ENCODE peak calls at places on chromosomes 3 and 15, in eight cellular contexts. One of them, this sample, is unnamed.

GRCh38 chr3:171011109-171011508 is 15.4 kb downstream of the SLC2A2 start:
- DNase-seq in thyroid gland: no peak
- DNase-seq in lung: no peak
- DNase-seq in fibroblast of lung: no peak
- DNase-seq in endothelial cell of umbilical vein: no peak
- DNase-seq in right lobe of liver: no peak
- DNase-seq in tibial artery: no peak
- DNase-seq in ovary: no peak
- DNase-seq in this sample: no peak

GRCh38 chr15:49137861-49138260 is 17.5 kb downstream of the COPS2 start:
- DNase-seq in ovary: no peak
- DNase-seq in right lobe of liver: no peak
- DNase-seq in endothelial cell of umbilical vein: peak; percentile 50
- DNase-seq in thyroid gland: no peak
- DNase-seq in lung: no peak
- DNase-seq in fibroblast of lung: no peak
- DNase-seq in tibial artery: no peak
- DNase-seq in this sample: no peak

GRCh38 chr15:23853291-23853690 is 166.2 kb upstream of the NDN start:
- DNase-seq in fibroblast of lung: peak; percentile 50
- DNase-seq in endothelial cell of umbilical vein: no peak
- DNase-seq in thyroid gland: no peak
- DNase-seq in right lobe of liver: no peak
- DNase-seq in tibial artery: no peak
- DNase-seq in lung: no peak
- DNase-seq in ovary: no peak
- DNase-seq in this sample: no peak

GRCh38 chr15:94232107-94232506 is 746 bp downstream of the MCTP2 start:
- DNase-seq in lung: no peak
- DNase-seq in endothelial cell of umbilical vein: no peak
- DNase-seq in tibial artery: no peak
- DNase-seq in ovary: no peak
- DNase-seq in fibroblast of lung: no peak
- DNase-seq in right lobe of liver: no peak
- DNase-seq in thyroid gland: peak; percentile 17
- DNase-seq in this sample: no peak

GRCh38 chr3:143070977-143071551 is 48.5 kb upstream of the CHST2 start:
- DNase-seq in endothelial cell of umbilical vein: no peak
- DNase-seq in lung: no peak
- DNase-seq in ovary: no peak
- DNase-seq in fibroblast of lung: peak; percentile 62
- DNase-seq in thyroid gland: no peak
- DNase-seq in right lobe of liver: no peak
- DNase-seq in tibial artery: no peak
- DNase-seq in this sample: no peak

GRCh38 chr15:96160269-96160668 is 170.2 kb upstream of the NR2F2 start:
- DNase-seq in thyroid gland: peak; percentile 48
- DNase-seq in lung: peak; percentile 37
- DNase-seq in ovary: peak; percentile 82
- DNase-seq in endothelial cell of umbilical vein: peak; percentile 95
- DNase-seq in tibial artery: peak; percentile 83
- DNase-seq in fibroblast of lung: peak; percentile 84
- DNase-seq in right lobe of liver: no peak
- DNase-seq in this sample: no peak

GRCh38 chr3:46989146-46989810 is 9.8 kb downstream of the NBEAL2 start:
- DNase-seq in endothelial cell of umbilical vein: no peak
- DNase-seq in thyroid gland: no peak
- DNase-seq in right lobe of liver: no peak
- DNase-seq in ovary: no peak
- DNase-seq in tibial artery: no peak
- DNase-seq in lung: no peak
- DNase-seq in fibroblast of lung: no peak
- DNase-seq in this sample: no peak

GRCh38 chr15:65192016-65192415 is 6.9 kb upstream of the CLPX start:
- DNase-seq in right lobe of liver: no peak
- DNase-seq in lung: no peak
- DNase-seq in fibroblast of lung: peak; percentile 12
- DNase-seq in thyroid gland: no peak
- DNase-seq in ovary: no peak
- DNase-seq in tibial artery: no peak
- DNase-seq in endothelial cell of umbilical vein: peak; percentile 24
- DNase-seq in this sample: no peak

GRCh38 chr3:14286887-14287496 is 108.4 kb downstream of the LSM3 start:
- DNase-seq in ovary: no peak
- DNase-seq in tibial artery: no peak
- DNase-seq in thyroid gland: no peak
- DNase-seq in endothelial cell of umbilical vein: no peak
- DNase-seq in fibroblast of lung: no peak
- DNase-seq in lung: no peak
- DNase-seq in right lobe of liver: no peak
- DNase-seq in this sample: no peak

GRCh38 chr3:148319161-148319915 is 378.4 kb upstream of the AGTR1 start:
- DNase-seq in right lobe of liver: no peak
- DNase-seq in thyroid gland: no peak
- DNase-seq in endothelial cell of umbilical vein: no peak
- DNase-seq in fibroblast of lung: peak; percentile 92
- DNase-seq in lung: no peak
- DNase-seq in tibial artery: no peak
- DNase-seq in ovary: no peak
- DNase-seq in this sample: no peak

GRCh38 chr3:127785711-127786265 is 36.5 kb downstream of the MGLL start:
- DNase-seq in thyroid gland: no peak
- DNase-seq in tibial artery: no peak
- DNase-seq in fibroblast of lung: no peak
- DNase-seq in right lobe of liver: no peak
- DNase-seq in endothelial cell of umbilical vein: no peak
- DNase-seq in lung: no peak
- DNase-seq in ovary: no peak
- DNase-seq in this sample: no peak

GRCh38 chr3:127787071-127787490 is 35.2 kb downstream of the MGLL start:
- DNase-seq in endothelial cell of umbilical vein: no peak
- DNase-seq in lung: no peak
- DNase-seq in thyroid gland: no peak
- DNase-seq in ovary: no peak
- DNase-seq in fibroblast of lung: no peak
- DNase-seq in right lobe of liver: peak; percentile 71
- DNase-seq in tibial artery: peak; percentile 78
- DNase-seq in this sample: peak; percentile 57

GRCh38 chr3:127787556-127787955 is 34.8 kb downstream of the MGLL start:
- DNase-seq in lung: no peak
- DNase-seq in fibroblast of lung: no peak
- DNase-seq in endothelial cell of umbilical vein: no peak
- DNase-seq in ovary: no peak
- DNase-seq in right lobe of liver: no peak
- DNase-seq in tibial artery: no peak
- DNase-seq in thyroid gland: no peak
- DNase-seq in this sample: no peak

GRCh38 chr3:127784865-127785710 is 37.2 kb downstream of the MGLL start:
- DNase-seq in endothelial cell of umbilical vein: no peak
- DNase-seq in fibroblast of lung: no peak
- DNase-seq in lung: peak; percentile 48
- DNase-seq in thyroid gland: peak; percentile 8
- DNase-seq in tibial artery: no peak
- DNase-seq in right lobe of liver: peak; percentile 87
- DNase-seq in ovary: no peak
- DNase-seq in this sample: no peak

GRCh38 chr3:127786358-127787070 is 35.8 kb downstream of the MGLL start:
- DNase-seq in lung: peak; percentile 63
- DNase-seq in endothelial cell of umbilical vein: no peak
- DNase-seq in fibroblast of lung: peak; percentile 83
- DNase-seq in ovary: peak; percentile 88
- DNase-seq in tibial artery: peak; percentile 83
- DNase-seq in thyroid gland: peak; percentile 9
- DNase-seq in right lobe of liver: peak; percentile 77
- DNase-seq in this sample: peak; percentile 84
- H3K27ac ChIP-seq in lung: no peak overlapping the region
- H3K27ac ChIP-seq in endothelial cell of umbilical vein: no peak overlapping the region
- H3K27ac ChIP-seq in fibroblast of lung: peak overlapping the region; percentile 51
- H3K27ac ChIP-seq in ovary: no peak overlapping the region
- H3K27ac ChIP-seq in tibial artery: peak overlapping the region; percentile 82
- H3K27ac ChIP-seq in thyroid gland: no peak overlapping the region
- H3K27ac ChIP-seq in right lobe of liver: peak overlapping the region; percentile 90
- H3K27ac ChIP-seq in this sample: peak overlapping the region; percentile 79

GRCh38 chr3:177906573-177907229 is 629.5 kb upstream of the KCNMB2 start:
- DNase-seq in thyroid gland: no peak
- DNase-seq in ovary: no peak
- DNase-seq in right lobe of liver: no peak
- DNase-seq in endothelial cell of umbilical vein: no peak
- DNase-seq in tibial artery: no peak
- DNase-seq in fibroblast of lung: no peak
- DNase-seq in lung: no peak
- DNase-seq in this sample: no peak

GRCh38 chr3:177899275-177900067 is 636.8 kb upstream of the KCNMB2 start:
- DNase-seq in ovary: no peak
- DNase-seq in tibial artery: no peak
- DNase-seq in thyroid gland: no peak
- DNase-seq in fibroblast of lung: no peak
- DNase-seq in lung: no peak
- DNase-seq in endothelial cell of umbilical vein: no peak
- DNase-seq in right lobe of liver: no peak
- DNase-seq in this sample: no peak

GRCh38 chr3:177905173-177905894 is 630.9 kb upstream of the KCNMB2 start:
- DNase-seq in ovary: no peak
- DNase-seq in fibroblast of lung: peak; percentile 76
- DNase-seq in right lobe of liver: no peak
- DNase-seq in endothelial cell of umbilical vein: peak; percentile 34
- DNase-seq in tibial artery: no peak
- DNase-seq in thyroid gland: peak; percentile 28
- DNase-seq in lung: no peak
- DNase-seq in this sample: no peak

GRCh38 chr3:177905895-177906511 is 630.2 kb upstream of the KCNMB2 start:
- DNase-seq in right lobe of liver: no peak
- DNase-seq in endothelial cell of umbilical vein: peak; percentile 12
- DNase-seq in lung: no peak
- DNase-seq in ovary: no peak
- DNase-seq in fibroblast of lung: peak; percentile 61
- DNase-seq in thyroid gland: peak; percentile 33
- DNase-seq in tibial artery: no peak
- DNase-seq in this sample: no peak

DNA sequence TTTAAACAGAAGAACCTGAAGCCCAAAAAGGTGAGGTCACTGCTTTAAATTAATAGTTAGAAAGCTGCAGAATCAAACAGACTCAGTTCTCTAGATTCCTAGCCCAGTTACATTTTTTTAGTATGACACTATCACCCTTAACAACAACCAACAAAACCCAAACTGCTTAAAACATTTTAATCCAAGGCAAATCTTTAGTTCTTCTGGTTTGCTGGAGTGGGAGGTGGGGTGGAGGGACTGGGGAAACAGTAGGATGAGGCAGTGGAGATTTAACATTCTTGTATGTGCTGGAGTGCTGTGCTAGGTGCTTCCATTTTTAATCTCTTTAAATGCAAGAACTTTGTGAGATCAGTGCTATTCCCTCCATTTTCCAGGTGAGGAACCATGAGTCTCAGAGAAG is 631.6 kb upstream of the KCNMB2 start:
- DNase-seq in endothelial cell of umbilical vein: no peak
- DNase-seq in tibial artery: no peak
- DNase-seq in ovary: no peak
- DNase-seq in right lobe of liver: no peak
- DNase-seq in fibroblast of lung: no peak
- DNase-seq in thyroid gland: no peak
- DNase-seq in lung: no peak
- DNase-seq in this sample: no peak
- H3K4me3 ChIP-seq in endothelial cell of umbilical vein: no peak overlapping the region
- H3K4me3 ChIP-seq in tibial artery: no peak overlapping the region
- H3K4me3 ChIP-seq in ovary: no peak overlapping the region
- H3K4me3 ChIP-seq in right lobe of liver: no peak overlapping the region
- H3K4me3 ChIP-seq in fibroblast of lung: no peak overlapping the region
- H3K4me3 ChIP-seq in thyroid gland: no peak overlapping the region
- H3K4me3 ChIP-seq in lung: no peak overlapping the region
- H3K4me3 ChIP-seq in this sample: no peak overlapping the region

GRCh38 chr3:107842940-107843339 is 247.9 kb downstream of the CD47 start:
- DNase-seq in lung: no peak
- DNase-seq in fibroblast of lung: no peak
- DNase-seq in thyroid gland: no peak
- DNase-seq in right lobe of liver: no peak
- DNase-seq in tibial artery: no peak
- DNase-seq in ovary: no peak
- DNase-seq in endothelial cell of umbilical vein: no peak
- DNase-seq in this sample: no peak

GRCh38 chr3:107847791-107848190 is 243.0 kb downstream of the CD47 start:
- DNase-seq in tibial artery: no peak
- DNase-seq in right lobe of liver: no peak
- DNase-seq in lung: no peak
- DNase-seq in endothelial cell of umbilical vein: no peak
- DNase-seq in thyroid gland: no peak
- DNase-seq in ovary: no peak
- DNase-seq in fibroblast of lung: no peak
- DNase-seq in this sample: no peak

GRCh38 chr3:107845355-107846281 is 245.2 kb downstream of the CD47 start:
- DNase-seq in fibroblast of lung: no peak
- DNase-seq in thyroid gland: no peak
- DNase-seq in lung: no peak
- DNase-seq in ovary: no peak
- DNase-seq in tibial artery: no peak
- DNase-seq in endothelial cell of umbilical vein: no peak
- DNase-seq in right lobe of liver: no peak
- DNase-seq in this sample: no peak

GRCh38 chr3:107848516-107848915 is 242.3 kb downstream of the CD47 start:
- DNase-seq in endothelial cell of umbilical vein: no peak
- DNase-seq in tibial artery: no peak
- DNase-seq in right lobe of liver: no peak
- DNase-seq in lung: no peak
- DNase-seq in fibroblast of lung: no peak
- DNase-seq in thyroid gland: no peak
- DNase-seq in ovary: no peak
- DNase-seq in this sample: no peak

DNA sequence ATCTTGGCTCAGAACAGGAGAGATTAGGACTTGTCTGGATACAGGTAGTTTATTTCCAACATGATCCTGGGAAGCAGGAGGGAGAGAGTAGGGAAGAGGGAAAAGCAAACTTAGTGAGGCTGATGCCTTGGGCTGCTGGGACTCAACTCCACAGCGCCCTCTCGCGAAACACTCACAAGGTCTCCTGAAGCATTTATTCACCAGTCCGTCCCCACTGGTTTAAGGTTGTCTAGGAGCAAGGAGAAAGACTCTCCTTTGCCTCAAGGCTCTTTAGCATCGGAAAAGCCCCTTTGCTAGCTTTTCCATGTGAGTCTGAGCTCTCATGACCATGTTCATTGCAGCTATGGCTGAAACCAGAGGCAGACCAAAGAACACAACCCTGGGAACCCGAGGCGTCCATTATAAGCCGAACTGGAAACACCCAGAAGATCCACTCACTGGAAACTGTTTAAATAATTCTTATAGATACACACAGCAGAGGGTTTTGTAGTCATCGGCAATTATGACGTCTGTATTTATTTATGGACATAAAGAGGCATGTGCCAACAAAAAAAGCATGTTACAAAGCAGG is 244.5 kb downstream of the CD47 start:
- DNase-seq in thyroid gland: peak; percentile 74
- DNase-seq in lung: peak; percentile 57
- DNase-seq in endothelial cell of umbilical vein: peak; percentile 64
- DNase-seq in tibial artery: peak; percentile 81
- DNase-seq in right lobe of liver: peak; percentile 66
- DNase-seq in ovary: peak; percentile 84
- DNase-seq in fibroblast of lung: peak; percentile 65
- DNase-seq in this sample: no peak
- TF ChIP-seq CTCF in thyroid gland: peak; percentile 59
- TF ChIP-seq CTCF in lung: peak; percentile 34
- TF ChIP-seq CTCF in endothelial cell of umbilical vein: peak; percentile 79
- TF ChIP-seq CTCF in tibial artery: peak; percentile 58
- TF ChIP-seq CTCF in right lobe of liver: peak; percentile 62
- TF ChIP-seq CTCF in ovary: peak; percentile 24
- TF ChIP-seq CTCF in fibroblast of lung: peak; percentile 71
- TF ChIP-seq CTCF in this sample: peak; percentile 66

GRCh38 chr3:59774613-59775012 is 724.8 kb upstream of the CFAP20DC start:
- DNase-seq in thyroid gland: no peak
- DNase-seq in right lobe of liver: no peak
- DNase-seq in lung: no peak
- DNase-seq in endothelial cell of umbilical vein: no peak
- DNase-seq in tibial artery: no peak
- DNase-seq in fibroblast of lung: peak; percentile 58
- DNase-seq in ovary: no peak
- DNase-seq in this sample: no peak
- H3K27ac ChIP-seq in thyroid gland: no peak overlapping the region
- H3K27ac ChIP-seq in right lobe of liver: no peak overlapping the region
- H3K27ac ChIP-seq in lung: no peak overlapping the region
- H3K27ac ChIP-seq in endothelial cell of umbilical vein: no peak overlapping the region
- H3K27ac ChIP-seq in tibial artery: no peak overlapping the region
- H3K27ac ChIP-seq in fibroblast of lung: no peak overlapping the region
- H3K27ac ChIP-seq in ovary: no peak overlapping the region
- H3K27ac ChIP-seq in this sample: no peak overlapping the region